ENCODE peak calls at places on chromosome 22, in eight cellular contexts. E, G, P, Y, Z, F, W and N are unnamed samples.

GRCh38 chr22:25970348-25970995 is 198.8 kb upstream of the SEZ6L start:
- DNase-seq in P (no peak), F (no peak), Y (no peak), G (no peak), Z (no peak), W (no peak), E (peak; percentile 11), N (no peak)

GRCh38 chr22:48746789-48747425 is 1080.8 kb downstream of the BRD1 start:
- DNase-seq in Z (no peak), P (no peak), F (no peak), W (peak; percentile 14), G (no peak), E (no peak), Y (no peak), N (no peak)

GRCh38 chr22:22463855-22464540 is 44.5 kb downstream of the ZNF280B start:
- DNase-seq in Z (peak; percentile 62), P (peak; percentile 43), G (peak; percentile 3), Y (peak; percentile 59), F (peak; percentile 85), E (peak; percentile 76), W (peak; percentile 35), N (peak; percentile 35)

GRCh38 chr22:48807155-48807554 is 1020.5 kb downstream of the BRD1 start:
- DNase-seq in W (no peak), P (no peak), Z (no peak), Y (no peak), E (peak; percentile 66), F (no peak), G (no peak), N (no peak)

GRCh38 chr22:45976351-45977002 is 485 bp downstream of the WNT7B start:
- DNase-seq in Z (no peak), F (peak; percentile 50), P (no peak), E (no peak), W (no peak), G (no peak), Y (peak; percentile 55), N (no peak)

GRCh38 chr22:48899523-48900326 is 927.9 kb downstream of the BRD1 start:
- DNase-seq in Y (no peak), Z (no peak), G (no peak), W (no peak), E (no peak), P (no peak), F (no peak), N (no peak)

GRCh38 chr22:35728639-35729308 is 11.1 kb downstream of the APOL5 start:
- DNase-seq in F (no peak), W (peak; percentile 76), Y (peak; percentile 74), G (no peak), E (no peak), P (no peak), Z (no peak), N (no peak)

GRCh38 chr22:50034126-50035081 is 21.8 kb upstream of the IL17REL start:
- DNase-seq in P (no peak), E (no peak), Z (no peak), Y (no peak), F (no peak), W (no peak), G (no peak), N (no peak)

GRCh38 chr22:41290262-41291221 is 4.6 kb upstream of the RANGAP1 start:
- DNase-seq in P (no peak), E (no peak), Z (peak; percentile 64), Y (no peak), W (no peak), G (no peak), F (peak; percentile 69), N (no peak)

GRCh38 chr22:39530692-39531331 is 1.7 kb downstream of the RPS19BP1 start:
- DNase-seq in E (no peak), Z (peak; percentile 57), G (no peak), W (no peak), P (no peak), Y (peak; percentile 66), F (peak; percentile 62), N (peak; percentile 73)

GRCh38 chr22:19986410-19987341 is 29.9 kb downstream of the ARVCF start:
- DNase-seq in W (peak; percentile 79), G (peak; percentile 45), Z (peak; percentile 42), F (peak; percentile 93), E (peak; percentile 56), P (peak; percentile 98), Y (peak; percentile 78), N (peak; percentile 40)

GRCh38 chr22:26321469-26321913 is 107.6 kb upstream of the ASPHD2 start:
- DNase-seq in F (peak; percentile 53), G (no peak), E (peak; percentile 4), W (no peak), Y (no peak), P (peak; percentile 24), Z (no peak), N (no peak)

GRCh38 chr22:21797444-21798221 is 62.0 kb upstream of the YPEL1 start:
- DNase-seq in E (no peak), Y (no peak), Z (no peak), W (no peak), P (no peak), F (peak; percentile 49), G (no peak), N (no peak)

GRCh38 chr22:36152088-36152487 is 8.5 kb downstream of the APOL3 start:
- DNase-seq in E (no peak), W (no peak), Y (no peak), F (no peak), Z (no peak), G (no peak), P (no peak), N (no peak)

GRCh38 chr22:24593810-24594568 is 1.1 kb upstream of the LRRC75B start:
- DNase-seq in Z (peak; percentile 78), F (no peak), G (no peak), E (no peak), W (no peak), P (no peak), Y (no peak), N (no peak)

GRCh38 chr22:19941365-19942070 is at the start of the genes COMT and TXNRD2:
- DNase-seq in W (peak; percentile 81), G (peak; percentile 43), F (peak; percentile 88), Y (peak; percentile 71), Z (no peak), E (peak; percentile 62), P (peak; percentile 80), N (peak; percentile 60)

GRCh38 chr22:47050601-47051051 is 288.2 kb downstream of the TBC1D22A start:
- DNase-seq in G (no peak), Y (no peak), Z (no peak), E (no peak), P (no peak), W (no peak), F (no peak), N (no peak)